ENCODE peak calls at places on chromosomes 13 and 19, in nine cellular contexts. L is RPMI8226; W is stimulated activated CD4-positive, alpha-beta T cell treated with anti-CD3 and anti-CD28 coated beads, TNF-alpha, amount 100 ng/mL, for 48 hours; Z is ecto neural progenitor cell; V is fibroblast of gingiva; C is NCI-H1092 treated with DMSO at 0.1 percent for 48 hours; Q is B cell; M is CD4-positive, alpha-beta T cell; B is choroid plexus epithelial cell. O is an unnamed sample.

GRCh38 chr19:38033658-38034150 is 126.7 kb downstream of the SIPA1L3 start:
- DNase-seq in M (no peak), C (no peak), Q (peak), B (peak), Z (no peak), W (no peak), V (no peak), L (peak), O (no peak)

GRCh38 chr13:89695343-89696257 is 1651.9 kb upstream of the MIR17HG start:
- DNase-seq in B (peak), W (no peak), C (peak), Q (no peak), V (peak), L (peak), M (no peak), Z (peak), O (peak)

GRCh38 chr19:38665950-38666661 is 18.7 kb downstream of the ACTN4 start:
- DNase-seq in M (no peak), Z (peak), V (peak), Q (no peak), W (no peak), C (no peak), L (no peak), B (no peak), O (peak)

GRCh38 chr19:40420766-40421467 is 4.9 kb downstream of the SERTAD1 start:
- DNase-seq in L (peak), C (peak), Q (peak), Z (peak), W (peak), M (peak), B (peak), V (peak), O (peak)

GRCh38 chr19:32539240-32539916 is 41.6 kb upstream of the PDCD5 start:
- DNase-seq in M (no peak), B (no peak), C (no peak), W (no peak), L (no peak), Z (no peak), V (no peak), Q (no peak), O (no peak)

GRCh38 chr19:13865578-13866462 is 11.1 kb upstream of the NANOS3 start:
- DNase-seq in B (no peak), C (no peak), W (no peak), Z (no peak), Q (peak), L (peak), M (no peak), V (no peak), O (no peak)

GRCh38 chr19:38453596-38453995 is 20.1 kb downstream of the RYR1 start:
- DNase-seq in Z (no peak), W (no peak), Q (no peak), B (no peak), C (no peak), V (no peak), L (no peak), M (no peak), O (no peak)

GRCh38 chr13:77429320-77430142 is 102.6 kb upstream of the MYCBP2 start:
- DNase-seq in C (no peak), Z (no peak), M (no peak), L (peak), Q (peak), W (peak), V (no peak), B (peak), O (no peak)

GRCh38 chr19:572891-573825 is 762 bp downstream of the BSG start:
- DNase-seq in B (peak), C (peak), W (no peak), Q (peak), M (no peak), L (peak), Z (peak), V (peak), O (peak)

GRCh38 chr13:70668983-70669382 is 560.7 kb upstream of the KLHL1 start:
- DNase-seq in C (no peak), W (no peak), Q (no peak), B (peak), M (no peak), Z (no peak), L (no peak), V (no peak), O (peak)